ENCODE peak calls at places on chromosomes 7 and 10, in seven cellular contexts. V is astrocyte of the cerebellum, K is GM23338, T is fibroblast of pulmonary artery, L is foreskin fibroblast, C is uterus, E is GM20000. M is an unnamed sample.

GRCh38 chr10:72087392-72087968 is 871 bp downstream of the SPOCK2 start:
- DNase-seq in V (no peak), K (peak), T (no peak), L (no peak), C (no peak), E (peak), M (no peak)

GRCh38 chr7:69429817-69430501 is 168.3 kb upstream of the AUTS2 start:
- DNase-seq in V (peak), K (peak), T (peak), L (no peak), C (peak), E (no peak), M (no peak)

GRCh38 chr7:64509583-64509982 is 53.3 kb downstream of the ZNF680 start:
- DNase-seq in V (no peak), K (no peak), T (no peak), L (no peak), C (no peak), E (no peak), M (no peak)

GRCh38 chr7:155798673-155799439 is 13.4 kb downstream of the SHH start:
- DNase-seq in V (no peak), K (no peak), T (no peak), L (no peak), C (no peak), E (no peak), M (no peak)

GRCh38 chr10:63114031-63114814 is 18.9 kb upstream of the NRBF2 start:
- DNase-seq in V (peak), K (no peak), T (peak), L (peak), C (peak), E (no peak), M (no peak)

GRCh38 chr10:121851791-121852190 is 76.0 kb downstream of the ATE1 start:
- DNase-seq in V (no peak), K (peak), T (no peak), L (no peak), C (no peak), E (no peak), M (no peak)

GRCh38 chr10:30750971-30751677 is 121.6 kb upstream of the LYZL2 start:
- DNase-seq in V (no peak), K (no peak), T (no peak), L (peak), C (no peak), E (peak), M (no peak)

GRCh38 chr7:127365164-127365956 is 27.1 kb downstream of the ZNF800 start:
- DNase-seq in V (no peak), K (no peak), T (no peak), L (no peak), C (no peak), E (no peak), M (no peak)

GRCh38 chr7:150448789-150449147 is 1.7 kb upstream of the GIMAP8 start:
- DNase-seq in V (peak), K (peak), T (peak), L (peak), C (peak), E (peak), M (peak)

GRCh38 chr10:77431209-77431611 is 206.4 kb downstream of the KCNMA1 start:
- DNase-seq in V (no peak), K (peak), T (no peak), L (no peak), C (no peak), E (no peak), M (no peak)

GRCh38 chr10:113304726-113305125 is 248.1 kb upstream of the HABP2 start:
- DNase-seq in V (no peak), K (no peak), T (no peak), L (no peak), C (no peak), E (no peak), M (no peak)

GRCh38 chr10:93461807-93462178 is 20.3 kb downstream of the MYOF start:
- DNase-seq in V (peak), K (no peak), T (peak), L (peak), C (peak), E (no peak), M (no peak)

GRCh38 chr7:127678947-127679346 is 27.0 kb downstream of the SND1 start:
- DNase-seq in V (no peak), K (no peak), T (no peak), L (peak), C (no peak), E (peak), M (no peak)

GRCh38 chr7:55170335-55170734 is 151.5 kb downstream of the EGFR start:
- DNase-seq in V (no peak), K (no peak), T (no peak), L (no peak), C (no peak), E (no peak), M (no peak)

GRCh38 chr7:148575640-148576411 is 14.7 kb upstream of the C7orf33 start:
- DNase-seq in V (peak), K (peak), T (peak), L (peak), C (peak), E (peak), M (peak)

GRCh38 chr10:12332572-12333381 is 16.6 kb upstream of the CAMK1D start:
- DNase-seq in V (no peak), K (no peak), T (peak), L (no peak), C (no peak), E (no peak), M (no peak)

GRCh38 chr10:22684707-22685106 is 29.7 kb downstream of the PIP4K2A start:
- DNase-seq in V (no peak), K (no peak), T (no peak), L (peak), C (no peak), E (no peak), M (no peak)

GRCh38 chr10:71525721-71526120 is 129.0 kb downstream of the CDH23 start:
- DNase-seq in V (no peak), K (no peak), T (no peak), L (no peak), C (no peak), E (no peak), M (no peak)

GRCh38 chr10:3226960-3227724 is 54.6 kb upstream of the PITRM1 start:
- DNase-seq in V (peak), K (no peak), T (peak), L (peak), C (no peak), E (no peak), M (no peak)

GRCh38 chr7:19939746-19940145 is 166.3 kb upstream of the TMEM196 start:
- DNase-seq in V (no peak), K (no peak), T (peak), L (peak), C (no peak), E (no peak), M (no peak)

DNA sequence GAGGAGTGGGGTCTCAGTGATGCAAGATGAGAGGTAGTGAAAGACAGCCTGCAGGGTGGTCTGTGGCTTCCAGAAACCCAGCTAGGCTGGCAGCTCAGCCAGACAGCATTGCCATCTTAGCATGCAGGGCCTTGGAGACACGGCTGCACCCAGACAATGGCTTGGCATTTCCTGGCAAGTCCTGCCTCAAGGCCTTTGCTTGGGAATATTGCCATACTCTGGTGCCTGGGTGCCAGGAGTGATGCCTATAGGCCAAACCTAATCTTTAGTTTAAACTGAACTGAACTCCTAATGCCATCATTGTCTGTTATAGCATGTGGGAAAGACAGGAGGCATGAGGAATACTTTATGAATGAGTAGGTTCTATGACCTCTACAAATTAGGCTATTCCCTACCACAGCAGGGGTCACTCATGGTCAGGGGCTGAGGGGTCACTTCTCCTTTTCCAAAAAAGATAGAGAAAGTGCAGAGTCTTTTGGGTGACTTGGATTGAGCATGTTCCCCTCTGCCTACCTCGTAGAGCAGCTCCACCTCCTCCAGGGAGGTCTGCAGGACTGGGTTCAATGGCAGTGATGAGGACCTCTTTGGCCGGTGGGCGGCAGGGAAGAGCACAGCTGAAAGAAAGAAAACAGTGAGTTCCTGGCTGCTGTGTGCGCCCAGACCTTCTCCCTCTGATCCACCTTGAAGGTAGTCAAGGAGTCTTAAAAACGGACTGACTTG is 8.8 kb upstream of the SLC13A4 start:
- DNase-seq in V (no peak), K (no peak), T (no peak), L (no peak), C (no peak), E (no peak), M (no peak)
- TF ChIP-seq CTCF in V (no peak), K (no peak), T (no peak), L (no peak), C (no peak), E (no peak), M (no peak)

DNA sequence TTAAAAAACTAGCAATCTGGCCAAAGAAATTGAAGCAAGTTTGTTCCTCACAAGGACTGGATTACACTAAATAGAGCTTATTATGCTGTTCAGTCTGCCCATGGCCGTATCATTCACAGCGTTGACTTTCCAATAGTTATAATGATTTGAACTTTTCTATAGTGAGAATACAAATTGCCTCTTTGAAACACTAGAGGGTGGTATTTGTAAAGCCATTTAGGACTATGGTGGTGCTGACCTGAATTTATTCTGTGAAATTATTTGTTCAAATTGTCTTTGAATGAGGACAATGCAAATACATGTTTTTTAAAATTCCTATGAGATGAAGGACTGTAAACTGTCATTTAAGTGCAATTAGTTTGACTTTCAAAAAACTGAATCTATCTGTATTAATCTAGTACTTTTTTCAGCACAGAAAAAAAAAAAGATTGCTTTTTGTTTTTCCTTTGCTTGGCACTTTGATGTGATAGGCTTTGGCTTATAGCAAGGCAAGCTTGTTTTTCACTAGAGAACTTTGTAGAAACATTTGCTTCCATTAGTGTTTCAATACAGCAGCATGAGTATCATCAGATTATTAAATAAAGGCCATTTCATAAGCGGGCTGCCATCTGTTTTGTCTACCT is 122.6 kb upstream of the TMEM229A start:
- DNase-seq in V (peak), K (peak), T (peak), L (peak), C (no peak), E (peak), M (no peak)
- TF ChIP-seq CTCF in V (peak), K (peak), T (peak), L (peak), C (peak), E (peak), M (peak)

GRCh38 chr10:68208424-68209042 is 23.4 kb downstream of the ATOH7 start:
- DNase-seq in V (peak), K (peak), T (peak), L (peak), C (no peak), E (peak), M (no peak)
- TF ChIP-seq CTCF in V (peak), K (peak), T (peak), L (peak), C (peak), E (peak), M (peak)

DNA sequence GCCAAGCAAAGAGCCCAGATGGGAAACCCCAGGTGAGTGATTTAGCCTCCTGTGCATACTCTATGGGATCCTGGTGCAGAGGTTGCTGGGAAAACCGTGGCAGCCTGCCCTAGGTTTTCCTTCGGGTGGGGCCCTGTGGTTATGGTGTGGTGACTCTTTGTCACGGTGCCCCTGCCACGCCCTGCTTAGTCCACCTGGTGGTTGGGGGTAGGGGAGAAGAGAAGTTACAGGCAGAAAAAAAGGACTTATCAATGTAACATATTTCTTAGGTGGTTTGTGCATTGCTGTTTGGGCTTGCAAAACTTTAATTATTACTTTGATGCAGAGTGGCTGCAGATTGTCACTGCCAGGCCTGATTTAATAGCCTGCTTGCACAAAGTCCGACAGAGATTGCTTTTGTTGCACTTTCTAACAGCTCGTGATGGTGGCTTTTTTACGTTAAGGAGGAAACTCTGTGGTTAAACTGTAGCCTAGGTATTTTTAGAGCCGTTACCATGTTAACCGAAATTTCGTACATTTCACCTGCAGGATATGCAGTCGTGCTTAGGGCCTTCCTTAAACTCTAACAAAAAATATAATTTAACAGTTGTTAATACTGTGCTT is 197.4 kb downstream of the RNLS start:
- DNase-seq in V (no peak), K (no peak), T (no peak), L (no peak), C (peak), E (peak), M (peak)
- TF ChIP-seq CTCF in V (no peak), K (no peak), T (no peak), L (no peak), C (no peak), E (no peak), M (no peak)

GRCh38 chr7:81285142-81285871 is 366.5 kb upstream of the SEMA3C start:
- DNase-seq in V (peak), K (no peak), T (peak), L (peak), C (no peak), E (no peak), M (no peak)
- TF ChIP-seq CTCF in V (no peak), K (no peak), T (no peak), L (no peak), C (no peak), E (no peak), M (no peak)

GRCh38 chr10:102241444-102242117 is at the start of gene PITX3:
- DNase-seq in V (peak), K (peak), T (peak), L (peak), C (peak), E (peak), M (peak)
- TF ChIP-seq CTCF in V (no peak), K (peak), T (no peak), L (no peak), C (peak), E (no peak), M (no peak)

GRCh38 chr10:132359305-132360040 is 27.5 kb downstream of the LRRC27 start:
- DNase-seq in V (no peak), K (no peak), T (no peak), L (no peak), C (no peak), E (no peak), M (no peak)

GRCh38 chr10:132362151-132362611 is 30.2 kb downstream of the LRRC27 start:
- DNase-seq in V (no peak), K (no peak), T (no peak), L (no peak), C (no peak), E (no peak), M (no peak)

GRCh38 chr10:132363376-132363775 is 31.4 kb downstream of the LRRC27 start:
- DNase-seq in V (no peak), K (peak), T (no peak), L (no peak), C (no peak), E (no peak), M (no peak)

GRCh38 chr10:132361581-132362101 is 29.6 kb downstream of the LRRC27 start:
- DNase-seq in V (no peak), K (no peak), T (no peak), L (no peak), C (no peak), E (no peak), M (no peak)

GRCh38 chr10:132360766-132361447 is 28.9 kb downstream of the LRRC27 start:
- DNase-seq in V (no peak), K (peak), T (no peak), L (no peak), C (no peak), E (no peak), M (no peak)
- TF ChIP-seq CTCF in V (peak), K (peak), T (peak), L (peak), C (no peak), E (peak), M (peak)

GRCh38 chr10:124298891-124299290 is 119.8 kb downstream of the OAT start:
- DNase-seq in V (no peak), K (no peak), T (no peak), L (no peak), C (no peak), E (no peak), M (no peak)

GRCh38 chr10:124296813-124297788 is 121.6 kb downstream of the OAT start:
- DNase-seq in V (no peak), K (no peak), T (no peak), L (no peak), C (no peak), E (no peak), M (no peak)

GRCh38 chr10:124294811-124295770 is 123.6 kb downstream of the OAT start:
- DNase-seq in V (no peak), K (no peak), T (no peak), L (no peak), C (no peak), E (no peak), M (no peak)

GRCh38 chr10:124293641-124294449 is 124.9 kb downstream of the OAT start:
- DNase-seq in V (no peak), K (no peak), T (no peak), L (no peak), C (no peak), E (no peak), M (no peak)

GRCh38 chr10:124296121-124296812 is 122.5 kb downstream of the OAT start:
- DNase-seq in V (peak), K (peak), T (no peak), L (peak), C (no peak), E (no peak), M (no peak)
- TF ChIP-seq CTCF in V (peak), K (peak), T (no peak), L (peak), C (no peak), E (no peak), M (peak)